ENCODE peak calls at places on chromosomes 6 and 20, in six cellular contexts. I is HepG2, O is HCT116, D is H1, N is K562, F is GM12878. W is an unnamed sample.

GRCh38 chr20:20582733-20583132 is 129.7 kb downstream of the RALGAPA2 start:
- DNase-seq in I (no peak), O (no peak), D (no peak), N (no peak), F (no peak), W (no peak)

GRCh38 chr6:169632841-169633240 is 69.0 kb downstream of the WDR27 start:
- DNase-seq in I (no peak), O (no peak), D (no peak), N (no peak), F (no peak), W (no peak)

GRCh38 chr6:144581807-144582537 is 296.8 kb downstream of the UTRN start:
- DNase-seq in I (peak), O (peak), D (no peak), N (peak), F (no peak), W (peak)

GRCh38 chr6:166348305-166348949 is 6.1 kb upstream of the SFT2D1 start:
- DNase-seq in I (peak), O (no peak), D (no peak), N (no peak), F (no peak), W (no peak)

GRCh38 chr6:5261545-5262109 is 314 bp downstream of the FARS2 start:
- DNase-seq in I (no peak), O (no peak), D (no peak), N (no peak), F (no peak), W (no peak)

GRCh38 chr6:75546401-75546800 is 52.8 kb upstream of the FILIP1 start:
- DNase-seq in I (peak), O (no peak), D (no peak), N (no peak), F (no peak), W (no peak)

GRCh38 chr6:17393335-17394191 is at the start of gene CAP2:
- DNase-seq in I (peak), O (no peak), D (peak), N (peak), F (no peak), W (peak)

GRCh38 chr6:2966347-2966746 is 5.0 kb downstream of the SERPINB6 start:
- DNase-seq in I (no peak), O (no peak), D (no peak), N (no peak), F (no peak), W (no peak)

GRCh38 chr6:112626468-112627082 is 279.4 kb downstream of the RFPL4B start:
- DNase-seq in I (peak), O (no peak), D (no peak), N (no peak), F (no peak), W (no peak)

GRCh38 chr6:10166031-10166430 is 248.8 kb downstream of the TFAP2A start:
- DNase-seq in I (no peak), O (no peak), D (no peak), N (no peak), F (no peak), W (no peak)

GRCh38 chr20:34074101-34074760 is 37.8 kb downstream of the EIF2S2 start:
- DNase-seq in I (no peak), O (no peak), D (no peak), N (no peak), F (no peak), W (no peak)

GRCh38 chr6:34917626-34918285 is 28.7 kb downstream of the ANKS1A start:
- DNase-seq in I (no peak), O (no peak), D (no peak), N (no peak), F (no peak), W (no peak)

GRCh38 chr6:146997062-146997461 is 207.2 kb upstream of the STXBP5 start:
- DNase-seq in I (no peak), O (no peak), D (no peak), N (no peak), F (no peak), W (no peak)

GRCh38 chr20:45036044-45036755 is 64.7 kb downstream of the KCNS1 start:
- DNase-seq in I (peak), O (peak), D (no peak), N (no peak), F (no peak), W (no peak)

GRCh38 chr20:896626-897025 is 19.5 kb downstream of the ANGPT4 start:
- DNase-seq in I (no peak), O (no peak), D (no peak), N (no peak), F (no peak), W (no peak)

GRCh38 chr6:123764717-123765116 is 38.9 kb upstream of the NKAIN2 start:
- DNase-seq in I (no peak), O (no peak), D (no peak), N (no peak), F (no peak), W (no peak)

GRCh38 chr6:84731901-84732300 is 32.5 kb downstream of the TBX18 start:
- DNase-seq in I (no peak), O (no peak), D (no peak), N (no peak), F (no peak), W (no peak)

GRCh38 chr6:42354707-42355106 is 97.0 kb downstream of the TRERF1 start:
- DNase-seq in I (no peak), O (no peak), D (no peak), N (no peak), F (no peak), W (no peak)

GRCh38 chr6:31762878-31763616 is 591 bp downstream of the SAPCD1 start:
- DNase-seq in I (no peak), O (no peak), D (no peak), N (no peak), F (no peak), W (no peak)

GRCh38 chr6:134374486-134374885 is 56.6 kb upstream of the SGK1 start:
- DNase-seq in I (no peak), O (no peak), D (no peak), N (no peak), F (no peak), W (no peak)

GRCh38 chr6:134170844-134171243 is 118.4 kb upstream of the SLC2A12 start:
- DNase-seq in I (no peak), O (no peak), D (no peak), N (peak), F (no peak), W (no peak)

GRCh38 chr20:38299963-38300362 is 4.0 kb upstream of the BPI start:
- DNase-seq in I (no peak), O (no peak), D (no peak), N (no peak), F (no peak), W (no peak)

GRCh38 chr6:35058827-35059522 is 82.2 kb downstream of the TCP11 start:
- DNase-seq in I (no peak), O (no peak), D (no peak), N (no peak), F (no peak), W (peak)

GRCh38 chr6:103854059-103854458 is 1005.7 kb downstream of the HACE1 start:
- DNase-seq in I (no peak), O (no peak), D (no peak), N (no peak), F (no peak), W (no peak)

GRCh38 chr20:43583982-43584432 is 6.7 kb upstream of the IFT52 start:
- DNase-seq in I (peak), O (no peak), D (no peak), N (peak), F (no peak), W (no peak)

GRCh38 chr6:14549319-14549770 is 431.8 kb downstream of the CD83 start:
- DNase-seq in I (no peak), O (no peak), D (no peak), N (no peak), F (no peak), W (no peak)

GRCh38 chr20:49591217-49591865 is 23.4 kb upstream of the PTGIS start:
- DNase-seq in I (no peak), O (no peak), D (no peak), N (no peak), F (no peak), W (no peak)

GRCh38 chr6:36615018-36615761 is 21.0 kb downstream of the SRSF3 start:
- DNase-seq in I (peak), O (peak), D (no peak), N (peak), F (no peak), W (peak)

GRCh38 chr20:47054506-47054905 is 159.9 kb downstream of the EYA2 start:
- DNase-seq in I (no peak), O (no peak), D (no peak), N (no peak), F (no peak), W (no peak)

GRCh38 chr20:47051936-47052566 is 157.4 kb downstream of the EYA2 start:
- DNase-seq in I (no peak), O (no peak), D (no peak), N (no peak), F (no peak), W (no peak)

GRCh38 chr20:47054945-47055344 is 160.3 kb downstream of the EYA2 start:
- DNase-seq in I (no peak), O (peak), D (no peak), N (peak), F (no peak), W (no peak)

GRCh38 chr20:47055699-47056369 is 161.2 kb downstream of the EYA2 start:
- DNase-seq in I (no peak), O (no peak), D (no peak), N (no peak), F (no peak), W (no peak)

GRCh38 chr20:47050996-47051395 is 156.4 kb downstream of the EYA2 start:
- DNase-seq in I (no peak), O (no peak), D (no peak), N (no peak), F (no peak), W (no peak)
- TF ChIP-seq RAD21 in I (no peak), O (no peak), D (no peak), N (no peak), F (no peak), W (no peak)

GRCh38 chr20:10965936-10966470 is 292.2 kb upstream of the JAG1 start:
- DNase-seq in I (no peak), O (no peak), D (no peak), N (no peak), F (no peak), W (no peak)

GRCh38 chr20:10972219-10972860 is 298.5 kb upstream of the JAG1 start:
- DNase-seq in I (no peak), O (no peak), D (no peak), N (no peak), F (no peak), W (no peak)

GRCh38 chr20:10971096-10971495 is 297.3 kb upstream of the JAG1 start:
- DNase-seq in I (no peak), O (no peak), D (no peak), N (no peak), F (no peak), W (no peak)

GRCh38 chr20:10970109-10970508 is 296.3 kb upstream of the JAG1 start:
- DNase-seq in I (no peak), O (no peak), D (no peak), N (no peak), F (no peak), W (no peak)
- TF ChIP-seq MAX in I (no peak), O (no peak), D (no peak), N (no peak), F (no peak), W (no peak)

DNA sequence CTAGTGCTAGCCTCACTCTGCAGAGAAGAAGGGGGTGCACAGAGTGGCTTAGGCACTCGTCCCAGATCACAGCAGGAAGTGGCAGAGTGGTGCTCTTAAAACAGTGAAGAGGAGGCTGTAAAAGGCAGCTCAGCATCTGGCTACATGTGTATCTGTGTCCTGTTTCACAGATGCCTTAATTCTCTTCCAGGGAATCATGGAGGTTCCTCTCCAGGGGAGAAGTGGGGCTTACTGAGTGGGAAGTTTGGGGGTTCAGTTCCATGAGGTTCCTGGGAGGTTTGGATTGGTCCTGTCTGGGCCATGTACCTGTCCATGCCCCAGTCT is 133.9 kb upstream of the KCNG1 start:
- DNase-seq in I (no peak), O (no peak), D (no peak), N (no peak), F (no peak), W (no peak)
- TF ChIP-seq JUND in I (no peak), O (no peak), D (no peak), N (no peak), F (no peak), W (no peak)

GRCh38 chr6:125140808-125141207 is 12.8 kb upstream of the TPD52L1 start:
- DNase-seq in I (no peak), O (no peak), D (no peak), N (no peak), F (no peak), W (no peak)
- TF ChIP-seq RAD21 in I (no peak), O (no peak), D (no peak), N (no peak), F (no peak), W (no peak)

DNA sequence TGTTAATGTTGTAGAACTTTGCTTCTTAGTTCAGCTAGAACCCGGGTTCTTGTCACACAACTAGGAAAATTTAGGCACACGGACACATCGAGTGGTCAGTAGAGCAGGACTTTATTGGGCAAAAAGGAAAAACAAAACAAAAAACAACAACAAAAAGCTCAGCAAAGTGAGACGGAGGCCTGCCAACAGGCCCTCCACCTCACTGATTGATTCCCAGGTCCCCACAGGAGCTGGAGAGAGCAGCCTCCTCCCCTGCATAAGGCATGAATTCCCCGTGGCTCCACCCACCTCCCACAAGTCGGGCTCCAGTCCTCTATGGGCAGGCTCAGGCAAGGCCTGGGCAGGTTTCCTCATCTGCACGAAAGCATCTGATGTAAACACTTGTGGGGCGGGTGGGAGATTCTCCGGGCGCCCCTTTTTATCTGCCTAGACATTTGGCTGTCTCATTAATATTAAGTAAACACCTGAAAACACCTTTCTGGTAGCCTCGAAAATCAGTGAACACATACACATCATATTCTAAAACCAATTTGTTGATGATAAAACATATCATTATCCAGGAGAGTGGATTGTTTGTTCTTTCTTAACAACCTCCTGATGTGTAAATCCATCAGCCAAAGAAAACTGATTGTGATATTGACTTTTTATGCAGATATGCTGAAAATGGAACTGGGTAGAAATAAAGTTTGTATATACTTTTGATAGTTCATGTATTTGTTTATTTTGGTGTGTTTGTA is 75.5 kb downstream of the ADGRG6 start:
- DNase-seq in I (peak), O (peak), D (peak), N (no peak), F (no peak), W (no peak)
- TF ChIP-seq MAX in I (no peak), O (no peak), D (no peak), N (no peak), F (no peak), W (no peak)